ENCODE peak calls at places on chromosomes 12 and 14, in seven cellular contexts. One of them, this sample, is unnamed.

GRCh38 chr14:57987051-57987450 is 121.2 kb upstream of the SLC35F4 start:
- DNase-seq in tibial nerve: no peak
- DNase-seq in lower leg skin: no peak
- DNase-seq in T-cell: no peak
- DNase-seq in ureter: no peak
- DNase-seq in effector memory CD4-positive, alpha-beta T cell: no peak
- DNase-seq in GM19239: no peak
- DNase-seq in this sample: no peak

GRCh38 chr12:1532367-1532752 is 62.0 kb downstream of the FBXL14 start:
- DNase-seq in tibial nerve: no peak
- DNase-seq in lower leg skin: no peak
- DNase-seq in T-cell: no peak
- DNase-seq in ureter: no peak
- DNase-seq in effector memory CD4-positive, alpha-beta T cell: no peak
- DNase-seq in GM19239: no peak
- DNase-seq in this sample: no peak

GRCh38 chr14:60090864-60091519 is 731 bp upstream of the PCNX4 start:
- DNase-seq in tibial nerve: peak
- DNase-seq in lower leg skin: no peak
- DNase-seq in T-cell: no peak
- DNase-seq in ureter: peak
- DNase-seq in effector memory CD4-positive, alpha-beta T cell: no peak
- DNase-seq in GM19239: no peak
- DNase-seq in this sample: peak

GRCh38 chr14:79665556-79665955 is 545.7 kb downstream of the DIO2 start:
- DNase-seq in tibial nerve: no peak
- DNase-seq in lower leg skin: no peak
- DNase-seq in T-cell: no peak
- DNase-seq in ureter: no peak
- DNase-seq in effector memory CD4-positive, alpha-beta T cell: no peak
- DNase-seq in GM19239: no peak
- DNase-seq in this sample: no peak

GRCh38 chr14:99716850-99717681 is 33.0 kb downstream of the CYP46A1 start:
- DNase-seq in tibial nerve: no peak
- DNase-seq in lower leg skin: no peak
- DNase-seq in T-cell: no peak
- DNase-seq in ureter: no peak
- DNase-seq in effector memory CD4-positive, alpha-beta T cell: no peak
- DNase-seq in GM19239: no peak
- DNase-seq in this sample: no peak

GRCh38 chr12:96861656-96862055 is 45.4 kb upstream of the NEDD1 start:
- DNase-seq in tibial nerve: no peak
- DNase-seq in lower leg skin: no peak
- DNase-seq in T-cell: no peak
- DNase-seq in ureter: no peak
- DNase-seq in effector memory CD4-positive, alpha-beta T cell: no peak
- DNase-seq in GM19239: no peak
- DNase-seq in this sample: no peak

GRCh38 chr14:61568572-61569011 is 126.7 kb upstream of the HIF1A start:
- DNase-seq in tibial nerve: no peak
- DNase-seq in lower leg skin: no peak
- DNase-seq in T-cell: peak
- DNase-seq in ureter: no peak
- DNase-seq in effector memory CD4-positive, alpha-beta T cell: peak
- DNase-seq in GM19239: peak
- DNase-seq in this sample: peak

GRCh38 chr14:69574266-69574953 is at the start of gene CCDC177:
- DNase-seq in tibial nerve: no peak
- DNase-seq in lower leg skin: peak
- DNase-seq in T-cell: peak
- DNase-seq in ureter: peak
- DNase-seq in effector memory CD4-positive, alpha-beta T cell: peak
- DNase-seq in GM19239: peak
- DNase-seq in this sample: no peak

GRCh38 chr12:51430196-51430895 is 5.7 kb downstream of the SLC4A8 start:
- DNase-seq in tibial nerve: no peak
- DNase-seq in lower leg skin: no peak
- DNase-seq in T-cell: no peak
- DNase-seq in ureter: no peak
- DNase-seq in effector memory CD4-positive, alpha-beta T cell: no peak
- DNase-seq in GM19239: no peak
- DNase-seq in this sample: no peak

GRCh38 chr12:12807970-12808702 is 5.0 kb upstream of the DDX47 start:
- DNase-seq in tibial nerve: no peak
- DNase-seq in lower leg skin: no peak
- DNase-seq in T-cell: peak
- DNase-seq in ureter: no peak
- DNase-seq in effector memory CD4-positive, alpha-beta T cell: peak
- DNase-seq in GM19239: no peak
- DNase-seq in this sample: peak

GRCh38 chr12:64392221-64392620 is 1.7 kb upstream of the C12orf56 start:
- DNase-seq in tibial nerve: no peak
- DNase-seq in lower leg skin: no peak
- DNase-seq in T-cell: no peak
- DNase-seq in ureter: no peak
- DNase-seq in effector memory CD4-positive, alpha-beta T cell: no peak
- DNase-seq in GM19239: no peak
- DNase-seq in this sample: no peak

GRCh38 chr12:93638954-93639353 is 38.2 kb upstream of the CRADD start:
- DNase-seq in tibial nerve: no peak
- DNase-seq in lower leg skin: no peak
- DNase-seq in T-cell: no peak
- DNase-seq in ureter: no peak
- DNase-seq in effector memory CD4-positive, alpha-beta T cell: no peak
- DNase-seq in GM19239: no peak
- DNase-seq in this sample: no peak

GRCh38 chr12:130961921-130962326 is 8.2 kb downstream of the ADGRD1 start:
- DNase-seq in tibial nerve: no peak
- DNase-seq in lower leg skin: no peak
- DNase-seq in T-cell: no peak
- DNase-seq in ureter: no peak
- DNase-seq in effector memory CD4-positive, alpha-beta T cell: no peak
- DNase-seq in GM19239: no peak
- DNase-seq in this sample: no peak

GRCh38 chr14:93980464-93981201 is 4.3 kb upstream of the ASB2 start:
- DNase-seq in tibial nerve: no peak
- DNase-seq in lower leg skin: no peak
- DNase-seq in T-cell: no peak
- DNase-seq in ureter: peak
- DNase-seq in effector memory CD4-positive, alpha-beta T cell: no peak
- DNase-seq in GM19239: no peak
- DNase-seq in this sample: peak

GRCh38 chr14:71240866-71241520 is 333.7 kb downstream of the PCNX1 start:
- DNase-seq in tibial nerve: no peak
- DNase-seq in lower leg skin: no peak
- DNase-seq in T-cell: no peak
- DNase-seq in ureter: no peak
- DNase-seq in effector memory CD4-positive, alpha-beta T cell: no peak
- DNase-seq in GM19239: no peak
- DNase-seq in this sample: no peak

GRCh38 chr12:52413787-52414345 is 7.7 kb upstream of the KRT82 start:
- DNase-seq in tibial nerve: no peak
- DNase-seq in lower leg skin: no peak
- DNase-seq in T-cell: no peak
- DNase-seq in ureter: no peak
- DNase-seq in effector memory CD4-positive, alpha-beta T cell: no peak
- DNase-seq in GM19239: no peak
- DNase-seq in this sample: no peak

GRCh38 chr14:86934196-86934595 is 1058.8 kb downstream of the GALC start:
- DNase-seq in tibial nerve: no peak
- DNase-seq in lower leg skin: no peak
- DNase-seq in T-cell: no peak
- DNase-seq in ureter: no peak
- DNase-seq in effector memory CD4-positive, alpha-beta T cell: no peak
- DNase-seq in GM19239: no peak
- DNase-seq in this sample: no peak

GRCh38 chr12:46364300-46364696 is 8.3 kb downstream of the SLC38A2 start:
- DNase-seq in tibial nerve: no peak
- DNase-seq in lower leg skin: no peak
- DNase-seq in T-cell: no peak
- DNase-seq in ureter: no peak
- DNase-seq in effector memory CD4-positive, alpha-beta T cell: no peak
- DNase-seq in GM19239: no peak
- DNase-seq in this sample: no peak

GRCh38 chr12:25976289-25976688 is 17.8 kb downstream of the RASSF8 start:
- DNase-seq in tibial nerve: no peak
- DNase-seq in lower leg skin: no peak
- DNase-seq in T-cell: no peak
- DNase-seq in ureter: no peak
- DNase-seq in effector memory CD4-positive, alpha-beta T cell: no peak
- DNase-seq in GM19239: no peak
- DNase-seq in this sample: no peak

GRCh38 chr14:91138511-91139359 is 24.9 kb downstream of the DGLUCY start:
- DNase-seq in tibial nerve: no peak
- DNase-seq in lower leg skin: no peak
- DNase-seq in T-cell: peak
- DNase-seq in ureter: no peak
- DNase-seq in effector memory CD4-positive, alpha-beta T cell: peak
- DNase-seq in GM19239: no peak
- DNase-seq in this sample: no peak

GRCh38 chr14:96090441-96091148 is 51.4 kb downstream of the C14orf132 start:
- DNase-seq in tibial nerve: peak
- DNase-seq in lower leg skin: no peak
- DNase-seq in T-cell: no peak
- DNase-seq in ureter: peak
- DNase-seq in effector memory CD4-positive, alpha-beta T cell: no peak
- DNase-seq in GM19239: no peak
- DNase-seq in this sample: no peak

GRCh38 chr14:33943081-33943480 is 7.8 kb downstream of the EGLN3 start:
- DNase-seq in tibial nerve: no peak
- DNase-seq in lower leg skin: peak
- DNase-seq in T-cell: no peak
- DNase-seq in ureter: no peak
- DNase-seq in effector memory CD4-positive, alpha-beta T cell: no peak
- DNase-seq in GM19239: no peak
- DNase-seq in this sample: no peak

GRCh38 chr12:114902665-114903393 is 218.9 kb upstream of the TBX3 start:
- DNase-seq in tibial nerve: no peak
- DNase-seq in lower leg skin: no peak
- DNase-seq in T-cell: no peak
- DNase-seq in ureter: no peak
- DNase-seq in effector memory CD4-positive, alpha-beta T cell: no peak
- DNase-seq in GM19239: no peak
- DNase-seq in this sample: no peak